ENCODE peak calls at places on chromosomes 7 and 10, in six cellular contexts. F is K562, P is SK-N-SH, O is GM12878, Z is HepG2, N is H1. W is an unnamed sample. For H3K27me3, the result is how much of the 10 kb centered on the place peaks cover.

GRCh38 chr10:76329891-76330575 is 898.6 kb downstream of the LRMDA start:
- DNase-seq in F (no peak), P (no peak), O (no peak), Z (no peak), N (no peak), W (no peak)

GRCh38 chr10:3936422-3937040 is 151.5 kb upstream of the KLF6 start:
- DNase-seq in F (no peak), P (no peak), O (no peak), Z (no peak), N (no peak), W (no peak)

GRCh38 chr7:124124201-124124600 is 91.3 kb upstream of the TMEM229A start:
- DNase-seq in F (no peak), P (no peak), O (no peak), Z (no peak), N (no peak), W (no peak)

GRCh38 chr7:96823274-96823673 is 113.6 kb upstream of the SEM1 start:
- DNase-seq in F (no peak), P (no peak), O (no peak), Z (no peak), N (no peak), W (no peak)

GRCh38 chr10:118900617-118901016 is 128.9 kb upstream of the NANOS1 start:
- DNase-seq in F (no peak), P (no peak), O (no peak), Z (no peak), N (peak), W (no peak)

GRCh38 chr7:65397730-65398142 is 24.1 kb downstream of the ZNF92 start:
- DNase-seq in F (no peak), P (no peak), O (no peak), Z (peak), N (no peak), W (no peak)

GRCh38 chr7:23530901-23531793 is 634 bp downstream of the TRA2A start:
- DNase-seq in F (peak), P (peak), O (no peak), Z (peak), N (peak), W (peak)

GRCh38 chr7:41104621-41105020 is 598.3 kb downstream of the INHBA start:
- DNase-seq in F (no peak), P (no peak), O (no peak), Z (no peak), N (no peak), W (no peak)

GRCh38 chr7:66748791-66749190 is 8.3 kb downstream of the RABGEF1 start:
- DNase-seq in F (no peak), P (no peak), O (no peak), Z (no peak), N (no peak), W (no peak)

GRCh38 chr7:40772096-40772495 is 637.3 kb downstream of the SUGCT start:
- DNase-seq in F (no peak), P (no peak), O (no peak), Z (no peak), N (no peak), W (no peak)

GRCh38 chr7:78326189-78326588 is 527.6 kb downstream of the PHTF2 start:
- DNase-seq in F (no peak), P (no peak), O (no peak), Z (no peak), N (no peak), W (no peak)

GRCh38 chr10:18340496-18341051 is 200.3 kb downstream of the CACNB2 start:
- DNase-seq in F (no peak), P (no peak), O (no peak), Z (no peak), N (no peak), W (no peak)

GRCh38 chr10:126842836-126843235 is 62.4 kb upstream of the DOCK1 start:
- DNase-seq in F (no peak), P (no peak), O (no peak), Z (no peak), N (no peak), W (no peak)

GRCh38 chr7:139078399-139078798 is 31.1 kb downstream of the ZC3HAV1 start:
- DNase-seq in F (no peak), P (no peak), O (no peak), Z (no peak), N (no peak), W (no peak)

GRCh38 chr10:69222157-69223027 is 2.3 kb downstream of the HKDC1 start:
- DNase-seq in F (peak), P (peak), O (peak), Z (peak), N (peak), W (peak)

GRCh38 chr10:44070282-44070681 is 314.6 kb downstream of the CXCL12 start:
- DNase-seq in F (no peak), P (no peak), O (no peak), Z (no peak), N (no peak), W (no peak)

GRCh38 chr7:134792968-134793367 is 13.5 kb downstream of the CALD1 start:
- DNase-seq in F (no peak), P (no peak), O (no peak), Z (no peak), N (no peak), W (no peak)

GRCh38 chr10:71453186-71453585 is 56.5 kb downstream of the CDH23 start:
- DNase-seq in F (no peak), P (no peak), O (no peak), Z (no peak), N (no peak), W (no peak)

GRCh38 chr7:15685358-15686181 is 913 bp downstream of the MEOX2 start:
- DNase-seq in F (no peak), P (peak), O (no peak), Z (no peak), N (peak), W (no peak)
- TF ChIP-seq GABPA in F (no peak), P (no peak), O (no peak), Z (no peak), N (no peak), W (no peak)

GRCh38 chr10:86969421-86970041 is 1.2 kb downstream of the ADIRF start:
- DNase-seq in F (no peak), P (no peak), O (no peak), Z (no peak), N (peak), W (no peak)
- H3K4me3 ChIP-seq in F (no peak), P (no peak), O (no peak), Z (no peak), N (no peak), W (no peak)

DNA sequence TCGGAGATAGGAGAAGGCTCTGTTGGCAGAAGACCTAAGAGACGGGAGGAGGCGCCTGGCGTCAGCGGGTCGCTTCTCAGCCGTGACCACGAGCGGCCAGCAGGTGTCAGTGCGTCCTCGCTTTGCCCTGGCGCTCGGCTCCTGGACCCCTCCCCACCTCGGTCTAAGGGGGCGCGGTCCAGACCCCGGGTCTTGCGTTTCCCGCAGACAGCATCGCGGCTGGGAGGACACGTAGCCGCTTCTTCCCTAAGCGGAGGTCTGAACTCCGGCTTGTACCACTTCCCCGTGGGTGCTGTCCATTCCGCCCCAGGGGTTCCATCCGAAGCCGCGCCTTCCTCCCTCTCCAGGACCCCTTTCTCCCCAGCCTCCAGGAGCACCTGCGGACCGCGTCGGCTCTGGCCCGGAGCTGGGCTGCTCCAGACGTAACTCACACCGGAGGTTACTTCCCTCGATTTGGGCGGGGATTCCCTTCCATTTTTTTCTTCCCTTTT is 593 bp upstream of the ADRA2A start:
- DNase-seq in F (peak), P (peak), O (no peak), Z (no peak), N (peak), W (no peak)
- H3K27me3 ChIP-seq in F (under half), P (under half), O (under half), Z (under half), N (under half), W (under half)

GRCh38 chr7:32393861-32394260 is 96.3 kb downstream of the LSM5 start:
- DNase-seq in F (no peak), P (no peak), O (no peak), Z (no peak), N (no peak), W (no peak)

GRCh38 chr7:32385316-32385956 is 104.7 kb downstream of the LSM5 start:
- DNase-seq in F (no peak), P (no peak), O (no peak), Z (no peak), N (no peak), W (no peak)

GRCh38 chr7:32395168-32395567 is 95.0 kb downstream of the LSM5 start:
- DNase-seq in F (no peak), P (no peak), O (no peak), Z (no peak), N (no peak), W (no peak)

DNA sequence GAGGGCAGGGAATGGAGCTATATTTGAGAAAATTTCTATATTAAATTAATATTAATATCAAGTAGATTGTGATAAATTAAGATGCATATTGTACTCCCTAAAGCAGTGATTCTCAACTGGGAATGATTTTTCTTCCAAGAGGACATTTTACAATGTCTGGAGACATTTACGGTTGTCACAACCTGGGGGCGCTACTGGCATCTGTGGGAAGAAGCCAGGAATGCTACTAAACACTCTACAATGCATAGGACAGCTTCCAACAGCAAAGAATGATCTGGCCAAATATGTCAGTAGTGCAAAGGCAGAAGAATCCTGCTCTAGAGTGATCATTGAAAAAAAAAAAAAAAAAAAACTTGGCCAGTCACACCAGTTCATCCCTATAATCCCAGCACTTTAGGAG is 100.0 kb downstream of the LSM5 start:
- DNase-seq in F (no peak), P (no peak), O (no peak), Z (no peak), N (no peak), W (no peak)
- TF ChIP-seq GABPA in F (no peak), P (no peak), O (no peak), Z (no peak), N (no peak), W (no peak)

GRCh38 chr7:437293-438280 is 82.1 kb downstream of the PDGFA start:
- DNase-seq in F (no peak), P (no peak), O (no peak), Z (no peak), N (peak), W (no peak)

GRCh38 chr7:434891-435486 is 84.7 kb downstream of the PDGFA start:
- DNase-seq in F (no peak), P (no peak), O (no peak), Z (peak), N (no peak), W (no peak)

GRCh38 chr7:436367-437128 is 83.1 kb downstream of the PDGFA start:
- DNase-seq in F (no peak), P (no peak), O (no peak), Z (no peak), N (no peak), W (no peak)

GRCh38 chr7:433558-433957 is 86.1 kb downstream of the PDGFA start:
- DNase-seq in F (no peak), P (no peak), O (no peak), Z (no peak), N (no peak), W (no peak)

DNA sequence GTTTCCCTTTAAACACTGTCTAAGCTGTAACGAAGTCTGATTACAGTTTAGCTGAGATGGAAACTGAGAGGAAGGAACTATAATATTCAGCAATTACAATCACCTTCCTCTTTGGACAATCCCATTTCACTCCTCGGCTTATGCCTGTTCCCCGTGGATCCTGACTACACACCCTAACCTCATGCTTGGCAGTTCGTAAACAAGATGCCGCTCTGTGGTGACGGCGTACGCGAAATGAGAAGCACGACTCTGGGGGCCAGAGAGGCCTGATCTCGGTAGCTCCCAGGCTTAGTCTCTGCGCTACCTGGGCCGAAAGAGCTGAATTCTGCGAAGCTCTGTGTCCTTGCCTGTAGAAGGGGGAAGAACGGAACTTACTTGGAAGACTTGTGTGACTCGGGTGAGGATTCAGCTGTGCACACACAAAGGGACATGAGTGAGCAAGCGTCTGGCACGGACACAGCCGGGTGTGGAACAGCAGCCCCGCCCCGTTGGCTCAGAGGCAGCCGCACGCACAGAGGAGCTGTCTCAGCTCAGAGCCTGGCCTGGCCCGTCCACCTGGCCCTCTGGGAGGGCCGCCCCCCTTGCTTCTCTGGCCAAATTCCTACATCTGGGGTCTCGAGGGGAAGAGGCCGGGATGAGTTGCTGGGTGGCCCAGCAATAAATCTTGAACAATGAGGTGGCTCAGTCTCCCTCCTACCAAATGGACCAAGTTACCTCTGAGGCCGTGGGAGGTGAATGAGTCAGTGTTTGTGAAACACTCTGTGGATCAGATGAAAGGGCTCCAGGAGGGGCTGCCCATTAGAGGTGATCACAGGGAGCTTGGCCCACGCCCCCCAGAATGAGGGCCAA is 83.9 kb downstream of the PDGFA start:
- DNase-seq in F (no peak), P (no peak), O (no peak), Z (no peak), N (no peak), W (no peak)
- H3K4me3 ChIP-seq in F (no peak), P (no peak), O (no peak), Z (peak), N (no peak), W (no peak)

DNA sequence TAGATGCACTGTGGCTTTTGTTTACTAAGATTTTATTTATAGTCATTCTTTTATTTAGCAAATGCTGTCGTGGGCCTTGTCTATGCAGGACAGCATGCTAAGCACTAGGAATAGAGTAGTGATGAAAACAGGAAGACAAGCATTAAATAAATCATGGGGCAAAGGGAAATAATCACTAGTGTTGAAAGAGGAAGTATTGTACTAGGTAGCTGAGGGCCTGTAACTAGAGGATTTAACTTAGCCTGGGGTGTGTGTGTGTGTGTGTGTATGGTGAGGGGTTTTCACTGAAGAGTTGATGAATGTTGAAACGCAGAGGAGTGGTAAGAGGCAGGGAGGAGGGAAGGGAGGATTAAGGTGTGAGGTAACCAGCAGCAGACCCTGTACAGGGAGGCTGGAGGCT is 446.4 kb downstream of the SDK1 start:
- DNase-seq in F (no peak), P (no peak), O (no peak), Z (no peak), N (no peak), W (no peak)
- H3K27me3 ChIP-seq in F (under half), P (under half), O (under half), Z (under half), N (under half), W (under half)

W was measured in HL-60.